ENCODE peak calls at places on chromosomes 2 and 18, in eight cellular contexts. H, Y, N, B, K, Q, O and J are unnamed samples.
A peak's percentile ranks its signal among the peaks of the same experiment; 100 is the strongest.

GRCh38 chr2:177818412-177818811 is 254.2 kb downstream of the PDE11A start:
- DNase-seq in Q (no peak), Y (no peak), H (no peak), B (no peak), O (no peak), K (no peak), N (no peak), J (no peak)

GRCh38 chr18:40159141-40160017 is 1795.7 kb upstream of the PIK3C3 start:
- DNase-seq in H (no peak), N (no peak), Q (peak; percentile 44), B (peak; percentile 80), K (no peak), Y (no peak), O (no peak), J (no peak)

GRCh38 chr18:40949138-40949949 is 1005.7 kb upstream of the PIK3C3 start:
- DNase-seq in Q (no peak), Y (no peak), N (no peak), H (no peak), K (no peak), B (no peak), O (no peak), J (peak; percentile 14)

GRCh38 chr2:218962859-218963492 is 3.5 kb downstream of the CDK5R2 start:
- DNase-seq in N (no peak), H (peak; percentile 82), Y (no peak), K (peak; percentile 68), O (peak; percentile 99), B (peak; percentile 70), Q (peak; percentile 84), J (peak; percentile 70)

GRCh38 chr2:180443896-180444295 is 436.8 kb upstream of the CWC22 start:
- DNase-seq in N (no peak), H (no peak), K (no peak), B (peak; percentile 22), Q (no peak), O (no peak), Y (no peak), J (no peak)

GRCh38 chr2:84749442-84749841 is 131.4 kb downstream of the TRABD2A start:
- DNase-seq in Q (no peak), H (no peak), O (no peak), N (no peak), K (no peak), B (no peak), Y (no peak), J (no peak)

GRCh38 chr2:56168163-56168562 is 15.6 kb upstream of the CCDC85A start:
- DNase-seq in N (no peak), O (no peak), Q (peak; percentile 40), B (no peak), K (no peak), Y (no peak), H (no peak), J (no peak)

GRCh38 chr2:201532686-201533304 is 81.3 kb downstream of the STRADB start:
- DNase-seq in Q (no peak), H (no peak), K (no peak), N (no peak), O (no peak), B (peak; percentile 90), Y (peak; percentile 29), J (no peak)

GRCh38 chr2:240252191-240252871 is 111.9 kb upstream of the OTOS start:
- DNase-seq in K (peak; percentile 15), N (peak; percentile 64), Q (no peak), B (no peak), Y (no peak), O (peak; percentile 42), H (no peak), J (peak; percentile 52)

GRCh38 chr18:53701697-53702096 is 522.8 kb downstream of the MBD2 start:
- DNase-seq in Q (no peak), H (no peak), Y (no peak), O (no peak), B (no peak), N (no peak), K (no peak), J (no peak)

GRCh38 chr2:49755777-49756176 is 601.5 kb upstream of the FSHR start:
- DNase-seq in H (no peak), B (no peak), Y (no peak), N (no peak), Q (no peak), K (no peak), O (no peak), J (no peak)

GRCh38 chr2:191552036-191552435 is 125.9 kb upstream of the NABP1 start:
- DNase-seq in K (no peak), B (no peak), Q (no peak), H (no peak), Y (no peak), O (no peak), N (no peak), J (no peak)

GRCh38 chr2:196291873-196292800 is 120.8 kb upstream of the STK17B start:
- DNase-seq in Y (no peak), K (no peak), B (no peak), N (no peak), H (no peak), O (no peak), Q (no peak), J (no peak)

GRCh38 chr2:25194576-25195122 is 26.3 kb upstream of the POMC start:
- DNase-seq in N (no peak), H (no peak), Y (no peak), B (no peak), O (peak; percentile 90), Q (no peak), K (no peak), J (peak; percentile 30)

GRCh38 chr2:162153608-162154224 is 1.7 kb upstream of the GCG start:
- DNase-seq in K (peak; percentile 79), O (peak; percentile 85), Q (peak; percentile 80), B (peak; percentile 58), H (no peak), N (no peak), Y (no peak), J (peak; percentile 48)

GRCh38 chr2:227805578-227805977 is 8.1 kb upstream of the CCL20 start:
- DNase-seq in B (no peak), Q (no peak), N (no peak), K (no peak), O (no peak), H (no peak), Y (no peak), J (no peak)

GRCh38 chr2:103805746-103806145 is 1043.9 kb downstream of the TMEM182 start:
- DNase-seq in N (no peak), H (no peak), K (no peak), Q (no peak), Y (no peak), B (no peak), O (no peak), J (no peak)
- TF ChIP-seq CTCF in N (no peak), H (no peak), K (no peak), Q (no peak), Y (no peak), B (no peak), O (no peak), J (no peak)

DNA sequence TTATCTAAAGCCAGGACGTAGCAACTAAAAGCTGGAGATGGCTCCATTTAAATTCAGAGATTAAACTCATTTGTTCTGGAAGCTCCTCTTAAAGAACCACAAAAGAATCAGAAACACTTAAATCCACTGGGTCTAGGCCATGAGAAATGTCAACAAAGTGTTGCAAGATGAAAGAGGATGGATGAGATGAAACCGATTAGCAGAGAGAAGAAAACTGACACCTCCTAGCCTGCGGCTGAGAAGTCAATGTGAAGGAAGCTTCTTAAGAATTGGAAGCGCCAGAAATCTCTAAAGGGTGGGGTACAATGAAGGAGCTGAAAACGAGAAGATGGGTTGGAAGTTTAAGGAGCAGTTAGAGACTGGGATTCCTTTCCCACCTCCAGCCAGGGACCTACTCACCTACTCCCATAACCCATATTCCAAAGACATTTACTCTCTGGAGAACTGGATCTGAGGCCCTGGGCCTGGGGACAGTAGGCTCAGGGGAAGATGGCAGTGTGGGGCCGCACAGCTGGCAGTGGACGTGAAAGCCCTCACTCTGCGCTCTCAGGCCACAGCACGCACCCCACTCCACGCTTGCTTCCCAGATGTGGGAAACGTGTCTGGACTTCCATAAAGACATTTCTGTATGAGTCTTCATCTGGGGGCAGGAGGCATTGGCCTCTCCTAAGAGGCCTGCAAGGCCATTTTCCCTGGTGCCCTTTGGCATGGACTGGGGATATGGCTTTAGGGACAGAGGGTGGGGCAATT is 188.4 kb downstream of the LOXHD1 start:
- DNase-seq in H (no peak), B (no peak), N (no peak), O (no peak), Q (no peak), Y (no peak), K (no peak), J (no peak)
- H3K27ac ChIP-seq in H (no peak overlapping the region), B (no peak overlapping the region), N (no peak overlapping the region), O (no peak overlapping the region), Q (peak overlapping the region; percentile 51), Y (no peak overlapping the region), K (no peak overlapping the region), J (no peak overlapping the region)

DNA sequence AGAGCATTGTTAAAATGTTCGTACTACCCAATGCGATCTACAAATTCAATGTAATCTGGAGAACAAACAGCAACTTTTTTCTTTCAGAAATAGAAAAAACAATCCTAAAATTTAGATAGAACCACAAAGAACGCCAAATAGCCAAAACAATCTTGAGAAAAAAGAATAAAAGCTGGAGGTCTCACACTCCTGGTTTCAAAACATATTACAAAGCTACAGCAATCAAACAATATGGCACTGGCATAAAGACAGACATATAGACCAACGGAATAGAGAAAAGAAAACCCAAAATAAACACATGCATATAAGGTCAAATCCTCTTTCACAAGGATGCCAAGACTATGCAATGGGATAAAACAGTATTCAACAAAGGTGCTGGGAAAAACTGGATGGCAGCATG is 74.5 kb downstream of the MAP4K3 start:
- DNase-seq in B (no peak), Q (no peak), K (no peak), H (no peak), N (no peak), O (no peak), Y (no peak), J (no peak)
- H3K9me3 ChIP-seq in B (no peaks in the 10 kb centered on the region), Q (peaks cover 24% of the 10 kb centered on the region), K (no peaks in the 10 kb centered on the region), H (no peaks in the 10 kb centered on the region), N (no peaks in the 10 kb centered on the region), O (peaks cover 93% of the 10 kb centered on the region), Y (peaks cover 22% of the 10 kb centered on the region), J (no peaks in the 10 kb centered on the region)

DNA sequence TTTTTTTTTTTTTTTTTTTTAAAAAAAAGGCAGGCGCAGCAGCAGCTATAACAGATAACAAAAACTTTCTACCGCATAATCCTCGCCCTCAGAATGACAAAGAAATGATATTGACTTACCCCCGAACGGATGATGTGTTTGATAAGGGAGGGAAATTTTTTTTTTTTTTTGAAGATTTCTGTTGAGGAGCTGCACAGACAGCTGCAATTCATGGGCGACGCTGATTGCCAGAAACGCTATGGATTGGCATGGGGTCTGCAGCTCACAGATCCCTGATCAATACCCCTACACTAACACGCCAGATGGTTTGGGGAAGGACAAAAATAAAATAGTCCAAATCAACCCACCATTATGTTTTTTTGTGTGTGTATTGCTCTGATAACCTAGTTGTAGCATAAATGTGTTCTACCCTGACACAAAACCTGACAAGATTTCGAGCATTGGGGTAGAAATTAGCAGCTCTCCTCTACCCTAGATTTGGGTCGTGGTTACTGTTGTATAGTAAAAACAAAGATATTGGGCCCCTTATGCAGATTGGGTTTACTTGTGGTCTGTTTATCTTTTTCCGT is 3.6 kb upstream of the ONECUT2 start:
- DNase-seq in K (no peak), H (no peak), Y (no peak), Q (no peak), O (no peak), B (no peak), N (no peak), J (no peak)
- TF ChIP-seq CTCF in K (no peak), H (no peak), Y (no peak), Q (no peak), O (no peak), B (no peak), N (no peak), J (no peak)

GRCh38 chr2:43410055-43410604 is 183.7 kb upstream of the ZFP36L2 start:
- DNase-seq in Y (no peak), H (no peak), Q (no peak), N (no peak), B (no peak), K (no peak), O (no peak), J (no peak)
- H3K27ac ChIP-seq in Y (no peak overlapping the region), H (no peak overlapping the region), Q (no peak overlapping the region), N (no peak overlapping the region), B (no peak overlapping the region), K (no peak overlapping the region), O (no peak overlapping the region), J (no peak overlapping the region)